ENCODE peak calls at places on chromosomes 3 and 15, in seven cellular contexts. One of them, this sample, is unnamed.

GRCh38 chr15:91769919-91770318 is 83.6 kb upstream of the SLCO3A1 start:
- DNase-seq in GM04503: no peak
- DNase-seq in GDM1: no peak
- DNase-seq in amniotic stem cell: no peak
- DNase-seq in RKO: no peak
- DNase-seq in HCT116: no peak
- DNase-seq in cardiac muscle cell: no peak
- DNase-seq in this sample: no peak

GRCh38 chr3:38471260-38471857 is 17.7 kb downstream of the ACVR2B start:
- DNase-seq in GM04503: no peak
- DNase-seq in GDM1: no peak
- DNase-seq in amniotic stem cell: no peak
- DNase-seq in RKO: peak
- DNase-seq in HCT116: no peak
- DNase-seq in cardiac muscle cell: no peak
- DNase-seq in this sample: no peak

GRCh38 chr15:62390793-62391543 is 225.9 kb upstream of the C2CD4B start:
- DNase-seq in GM04503: peak
- DNase-seq in GDM1: peak
- DNase-seq in amniotic stem cell: no peak
- DNase-seq in RKO: peak
- DNase-seq in HCT116: no peak
- DNase-seq in cardiac muscle cell: peak
- DNase-seq in this sample: peak

GRCh38 chr3:195102609-195103467 is 168.1 kb downstream of the XXYLT1 start:
- DNase-seq in GM04503: peak
- DNase-seq in GDM1: no peak
- DNase-seq in amniotic stem cell: peak
- DNase-seq in RKO: peak
- DNase-seq in HCT116: peak
- DNase-seq in cardiac muscle cell: no peak
- DNase-seq in this sample: peak

GRCh38 chr3:27657404-27657803 is 64.7 kb downstream of the EOMES start:
- DNase-seq in GM04503: no peak
- DNase-seq in GDM1: no peak
- DNase-seq in amniotic stem cell: no peak
- DNase-seq in RKO: no peak
- DNase-seq in HCT116: no peak
- DNase-seq in cardiac muscle cell: no peak
- DNase-seq in this sample: no peak

GRCh38 chr3:58625196-58625595 is 41.4 kb downstream of the FAM3D start:
- DNase-seq in GM04503: no peak
- DNase-seq in GDM1: no peak
- DNase-seq in amniotic stem cell: no peak
- DNase-seq in RKO: no peak
- DNase-seq in HCT116: no peak
- DNase-seq in cardiac muscle cell: no peak
- DNase-seq in this sample: no peak

GRCh38 chr15:71651750-71652186 is 158.6 kb upstream of the NR2E3 start:
- DNase-seq in GM04503: no peak
- DNase-seq in GDM1: no peak
- DNase-seq in amniotic stem cell: peak
- DNase-seq in RKO: peak
- DNase-seq in HCT116: peak
- DNase-seq in cardiac muscle cell: peak
- DNase-seq in this sample: peak

GRCh38 chr3:193134895-193135294 is 106.1 kb upstream of the PLAAT1 start:
- DNase-seq in GM04503: peak
- DNase-seq in GDM1: no peak
- DNase-seq in amniotic stem cell: no peak
- DNase-seq in RKO: peak
- DNase-seq in HCT116: no peak
- DNase-seq in cardiac muscle cell: no peak
- DNase-seq in this sample: peak

This sample was measured in RWPE1.